ENCODE peak calls at places on chromosomes 3 and 15, in five cellular contexts. E is IMR-90, P is H9, R is mesenchymal stem cell, J is mesendoderm. S is an unnamed sample.

GRCh38 chr15:51706931-51707608 is 25.8 kb downstream of the SCG3 start:
- DNase-seq in J (no peak), R (peak), P (no peak), E (no peak), S (no peak)

GRCh38 chr3:167346171-167346570 is 33.9 kb downstream of the ZBBX start:
- DNase-seq in P (no peak), R (no peak), J (no peak), E (no peak), S (no peak)

GRCh38 chr15:51401872-51402517 is 60.5 kb downstream of the GLDN start:
- DNase-seq in E (peak), R (peak), J (peak), P (peak), S (peak)

GRCh38 chr3:27279153-27279552 is 90.0 kb downstream of the NEK10 start:
- DNase-seq in J (peak), P (no peak), R (peak), E (no peak), S (no peak)

GRCh38 chr15:88605507-88606436 is 15.4 kb upstream of the AEN start:
- DNase-seq in R (peak), P (peak), E (peak), J (peak), S (peak)

GRCh38 chr15:65189102-65189740 is 4.1 kb upstream of the CLPX start:
- DNase-seq in P (peak), R (peak), J (peak), E (peak), S (peak)

GRCh38 chr3:55487376-55488241 is 503 bp upstream of the WNT5A start:
- DNase-seq in J (peak), P (peak), E (peak), R (peak), S (peak)

GRCh38 chr15:71677352-71677751 is 133.0 kb upstream of the NR2E3 start:
- DNase-seq in P (no peak), R (no peak), J (no peak), E (no peak), S (no peak)

GRCh38 chr3:49666592-49666991 is 7.6 kb upstream of the APEH start:
- DNase-seq in E (no peak), P (peak), J (peak), R (peak), S (no peak)

GRCh38 chr3:45273681-45274515 is 47.8 kb upstream of the TMEM158 start:
- DNase-seq in P (no peak), E (peak), J (peak), R (peak), S (no peak)

GRCh38 chr3:195897081-195897852 is 11.1 kb downstream of the TNK2 start:
- DNase-seq in P (no peak), R (peak), E (peak), J (no peak), S (no peak)

GRCh38 chr3:18190646-18191045 is 234.5 kb downstream of the SATB1 start:
- DNase-seq in R (no peak), P (no peak), J (peak), E (no peak), S (no peak)

GRCh38 chr3:152902141-152902669 is 67.3 kb downstream of the P2RY1 start:
- DNase-seq in P (no peak), J (no peak), E (no peak), R (peak), S (no peak)

GRCh38 chr3:52277071-52277964 is 1.1 kb downstream of the WDR82 start:
- DNase-seq in P (peak), E (peak), J (peak), R (peak), S (no peak)

DNA sequence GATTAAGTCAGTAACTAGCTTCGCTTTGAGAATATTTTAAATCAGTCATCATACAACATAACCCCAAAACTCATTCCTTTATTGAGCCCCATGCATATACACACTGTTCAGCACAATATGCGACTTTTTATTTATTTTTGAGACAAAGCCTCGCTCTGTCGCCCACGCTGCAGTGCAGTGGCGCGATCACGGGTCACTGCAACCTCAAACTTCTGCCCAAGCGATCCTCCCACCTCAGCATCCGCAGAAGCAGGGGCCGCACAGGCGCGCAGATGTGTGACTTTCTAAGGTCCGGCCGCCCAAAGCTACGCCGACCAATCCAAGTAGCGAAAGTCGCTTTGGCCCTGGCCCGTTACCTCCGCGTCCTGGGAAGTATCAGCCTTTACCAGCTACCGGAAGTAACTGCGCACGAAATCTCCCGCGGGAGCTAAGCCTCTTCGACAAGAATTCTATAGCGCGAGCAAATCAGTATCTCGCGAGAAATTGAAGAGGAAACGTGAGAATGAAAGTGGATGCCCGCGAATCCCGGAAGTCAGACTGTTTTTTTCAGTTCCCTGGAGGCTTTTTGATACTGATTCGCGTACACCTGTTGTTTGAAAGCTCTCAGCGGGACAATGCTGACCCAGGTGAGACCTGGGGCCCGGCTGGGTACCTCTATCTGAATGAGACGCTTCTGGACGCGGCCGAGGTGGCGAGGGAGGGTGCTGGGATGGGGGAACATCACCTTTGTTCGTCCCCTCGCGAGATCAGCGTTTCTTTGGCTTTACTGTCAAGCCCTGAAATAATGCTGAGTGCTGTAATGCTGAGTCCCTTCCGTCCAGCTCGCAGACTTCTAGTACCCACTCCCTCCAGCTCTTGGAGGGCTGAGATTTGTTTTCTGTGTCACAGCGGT is at the start of the genes DHFR2 and NSUN3:
- DNase-seq in R (peak), J (peak), P (peak), E (peak), S (peak)
- H3K4ac ChIP-seq in R (peak), J (peak), P (no peak), E (peak), S (peak)

GRCh38 chr3:5052247-5052646 is 69.8 kb upstream of the ARL8B start:
- DNase-seq in P (no peak), J (no peak), R (no peak), E (no peak), S (no peak)

GRCh38 chr3:5053021-5053831 is 68.9 kb upstream of the ARL8B start:
- DNase-seq in J (peak), E (peak), R (peak), P (no peak), S (no peak)

GRCh38 chr3:5056005-5056391 is 66.1 kb upstream of the ARL8B start:
- DNase-seq in R (peak), E (no peak), P (no peak), J (no peak), S (no peak)

GRCh38 chr3:5055352-5056004 is 66.6 kb upstream of the ARL8B start:
- DNase-seq in P (no peak), J (no peak), R (no peak), E (no peak), S (no peak)

GRCh38 chr3:5054098-5054497 is 68.0 kb upstream of the ARL8B start:
- DNase-seq in E (no peak), P (no peak), R (no peak), J (no peak), S (no peak)
- H2BK5ac ChIP-seq in E (no peak), P (no peak), R (no peak), J (no peak), S (no peak)

GRCh38 chr3:150603888-150604319 is 783 bp downstream of the SELENOT start:
- DNase-seq in J (peak), P (no peak), E (no peak), R (no peak), S (peak)

GRCh38 chr3:150602426-150603089 is 563 bp upstream of the SELENOT start:
- DNase-seq in J (no peak), R (no peak), P (no peak), E (no peak), S (no peak)

GRCh38 chr3:150597646-150598045 is 5.5 kb upstream of the SELENOT start:
- DNase-seq in P (no peak), J (no peak), R (no peak), E (no peak), S (no peak)

GRCh38 chr3:150603090-150603887 is at the start of gene SELENOT:
- DNase-seq in J (peak), R (peak), E (peak), P (peak), S (peak)

DNA sequence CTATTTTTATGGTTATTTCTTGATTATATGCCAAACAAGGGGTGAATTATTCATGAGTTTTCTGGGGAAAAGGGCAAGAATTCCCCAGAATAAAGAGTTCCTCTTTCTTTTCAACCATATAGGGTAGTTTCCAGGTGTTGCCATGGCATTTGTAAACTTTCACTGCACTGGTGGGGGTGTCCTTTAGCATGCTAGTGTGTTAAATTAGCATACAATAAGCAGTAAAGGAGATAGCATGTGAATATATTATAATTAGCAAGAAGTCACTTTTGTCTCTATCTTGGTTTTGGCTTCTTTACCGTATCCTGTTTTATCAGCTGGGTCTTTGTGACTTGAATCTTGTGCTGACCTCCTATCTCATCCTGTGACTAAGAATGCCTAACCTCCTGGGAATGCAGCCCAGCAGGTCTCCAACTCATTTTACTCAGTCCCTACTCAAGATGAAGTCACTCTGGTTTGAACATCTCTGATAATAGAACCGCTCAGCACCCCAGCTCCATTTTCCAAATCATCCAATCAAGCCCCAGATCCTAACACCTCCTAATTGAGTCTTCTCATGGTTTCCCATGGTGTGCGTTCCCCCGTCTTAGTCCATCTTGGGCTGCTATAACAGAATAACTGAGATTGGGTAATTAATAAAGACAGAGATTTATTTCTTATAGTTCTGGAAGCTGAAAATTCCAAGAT is 3.4 kb upstream of the SELENOT start:
- DNase-seq in E (peak), R (peak), J (peak), P (peak), S (no peak)
- H3K9ac ChIP-seq in E (no peak), R (peak), J (no peak), P (no peak), S (no peak)

GRCh38 chr15:40105517-40106202 is 3.0 kb downstream of the BMF start:
- DNase-seq in P (no peak), E (no peak), J (no peak), R (no peak), S (no peak)
- H3K4ac ChIP-seq in P (no peak), E (peak), J (peak), R (peak), S (no peak)

GRCh38 chr15:40593588-40594428 is at the start of gene KNL1:
- DNase-seq in J (peak), R (peak), P (peak), E (peak), S (peak)
- H2BK5ac ChIP-seq in J (peak), R (peak), P (no peak), E (peak), S (peak)

DNA sequence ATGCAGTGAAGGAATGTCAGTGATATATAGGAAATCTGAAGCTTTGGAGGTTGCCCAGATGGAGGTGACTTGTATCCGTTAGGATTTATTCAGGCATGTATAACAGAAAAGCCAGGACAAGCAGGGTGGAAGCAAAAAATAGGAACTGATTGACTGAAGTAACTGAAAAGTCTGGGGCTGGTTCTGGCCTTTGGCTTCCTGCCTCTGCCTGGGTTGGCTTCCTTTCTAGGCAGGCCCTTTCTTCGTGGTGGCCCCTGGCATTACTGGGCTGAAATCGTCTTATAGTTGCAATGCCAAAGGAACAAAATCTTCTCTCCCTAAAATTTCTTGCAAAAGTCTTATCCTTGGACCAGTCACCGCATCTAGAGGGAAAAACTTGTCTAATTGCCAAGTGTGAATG is 386.1 kb downstream of the PTPRG start:
- DNase-seq in E (no peak), P (no peak), R (no peak), J (no peak), S (no peak)
- H3K9ac ChIP-seq in E (no peak), P (no peak), R (no peak), J (no peak), S (no peak)

GRCh38 chr15:92801774-92802464 is 98.2 kb upstream of the CHD2 start:
- DNase-seq in P (no peak), R (peak), E (peak), J (peak), S (no peak)
- H3K4ac ChIP-seq in P (no peak), R (peak), E (peak), J (no peak), S (no peak)

GRCh38 chr15:68276668-68277067 is 877 bp upstream of the FEM1B start:
- DNase-seq in J (no peak), P (no peak), E (no peak), R (no peak), S (no peak)
- H2BK5ac ChIP-seq in J (no peak), P (no peak), E (peak), R (no peak), S (no peak)

GRCh38 chr3:15377961-15378791 is 45.8 kb upstream of the SH3BP5 start:
- DNase-seq in E (peak), R (peak), J (peak), P (peak), S (peak)
- H3K9ac ChIP-seq in E (no peak), R (peak), J (no peak), P (no peak), S (no peak)